ENCODE peak calls at places on chromosomes 3 and 15, in eight cellular contexts. V, T, W, D, B, A, R and C are unnamed samples.

GRCh38 chr15:58233341-58233740 is 95.2 kb downstream of the AQP9 start:
- DNase-seq in W (no peak), A (no peak), D (no peak), B (no peak), V (no peak), R (no peak), T (no peak), C (no peak)

GRCh38 chr15:90105521-90105920 is 3.3 kb upstream of the IDH2 start:
- DNase-seq in D (no peak), T (no peak), B (no peak), A (no peak), V (no peak), W (no peak), R (no peak), C (no peak)

GRCh38 chr3:46960081-46960701 is 16.4 kb downstream of the CCDC12 start:
- DNase-seq in T (no peak), W (peak; percentile 69), A (peak; percentile 54), V (peak; percentile 47), B (no peak), D (no peak), R (no peak), C (no peak)

GRCh38 chr15:66854012-66854965 is 152.3 kb downstream of the SMAD6 start:
- DNase-seq in B (no peak), V (no peak), D (no peak), R (no peak), T (peak; percentile 47), W (peak; percentile 49), A (no peak), C (peak; percentile 54)

GRCh38 chr3:150970665-150971327 is 1.7 kb downstream of the CLRN1 start:
- DNase-seq in W (peak; percentile 33), A (peak; percentile 18), R (no peak), V (no peak), T (no peak), B (no peak), D (no peak), C (no peak)

GRCh38 chr15:40250771-40251454 is 12.1 kb downstream of the PAK6 start:
- DNase-seq in W (no peak), A (no peak), T (no peak), B (peak; percentile 45), R (no peak), D (no peak), V (no peak), C (no peak)

GRCh38 chr3:137035631-137036030 is 77.8 kb downstream of the IL20RB start:
- DNase-seq in V (peak; percentile 48), W (peak; percentile 13), B (no peak), A (peak; percentile 56), D (no peak), R (no peak), T (no peak), C (no peak)

GRCh38 chr15:61890106-61890505 is 170.1 kb downstream of the VPS13C start:
- DNase-seq in A (no peak), B (no peak), R (no peak), T (no peak), D (no peak), W (no peak), V (no peak), C (no peak)

GRCh38 chr3:74137790-74138189 is 476.7 kb downstream of the CNTN3 start:
- DNase-seq in A (no peak), W (no peak), T (no peak), D (no peak), V (no peak), B (no peak), R (no peak), C (no peak)

GRCh38 chr15:85164841-85165466 is 183.3 kb downstream of the PDE8A start:
- DNase-seq in V (no peak), W (peak; percentile 28), D (no peak), A (peak; percentile 57), B (no peak), T (no peak), R (no peak), C (no peak)

GRCh38 chr3:98968824-98969223 is 67.3 kb upstream of the DCBLD2 start:
- DNase-seq in V (no peak), A (no peak), R (no peak), T (no peak), D (no peak), B (no peak), W (no peak), C (no peak)

GRCh38 chr15:63718590-63719035 is 115.1 kb downstream of the HERC1 start:
- DNase-seq in B (no peak), R (no peak), W (peak; percentile 77), D (no peak), A (no peak), V (no peak), T (no peak), C (no peak)

GRCh38 chr3:145017959-145018358 is 1046.3 kb downstream of the DIPK2A start:
- DNase-seq in A (peak; percentile 12), D (no peak), T (no peak), V (no peak), R (no peak), B (no peak), W (peak; percentile 37), C (no peak)

GRCh38 chr15:63596666-63597032 is 538 bp upstream of the FBXL22 start:
- DNase-seq in D (no peak), B (no peak), T (no peak), V (no peak), A (no peak), R (no peak), W (no peak), C (no peak)

GRCh38 chr3:194148383-194148782 is 12.4 kb downstream of the HES1 start:
- DNase-seq in A (no peak), W (peak; percentile 39), B (no peak), T (no peak), D (no peak), V (no peak), R (peak; percentile 57), C (no peak)

GRCh38 chr3:4504340-4505261 is 11.5 kb downstream of the ITPR1 start:
- DNase-seq in R (peak; percentile 52), V (no peak), D (no peak), B (no peak), T (no peak), W (peak; percentile 29), A (peak; percentile 49), C (no peak)

GRCh38 chr3:127037971-127038446 is 55.1 kb downstream of the PLXNA1 start:
- DNase-seq in R (peak; percentile 20), B (peak; percentile 63), T (no peak), A (no peak), D (no peak), W (no peak), V (no peak), C (no peak)

GRCh38 chr3:128870327-128870726 is 9.1 kb upstream of the ACAD9 start:
- DNase-seq in V (no peak), T (no peak), B (no peak), A (no peak), W (no peak), D (no peak), R (no peak), C (no peak)

GRCh38 chr15:92467245-92467644 is 73.6 kb downstream of the ST8SIA2 start:
- DNase-seq in V (no peak), R (no peak), B (no peak), T (peak; percentile 7), D (no peak), W (no peak), A (no peak), C (no peak)

GRCh38 chr15:45093622-45094357 is 20.2 kb downstream of the DUOX2 start:
- DNase-seq in V (no peak), B (no peak), D (no peak), T (no peak), W (no peak), A (no peak), R (no peak), C (no peak)

GRCh38 chr3:179416681-179417080 is 34.6 kb downstream of the GNB4 start:
- DNase-seq in B (no peak), T (no peak), D (no peak), A (no peak), R (no peak), V (no peak), W (no peak), C (no peak)

GRCh38 chr3:179418610-179419009 is 32.7 kb downstream of the GNB4 start:
- DNase-seq in B (no peak), D (no peak), R (no peak), A (no peak), W (no peak), V (no peak), T (no peak), C (no peak)

GRCh38 chr3:179425075-179425474 is 26.2 kb downstream of the GNB4 start:
- DNase-seq in A (no peak), W (no peak), D (no peak), B (no peak), R (no peak), T (no peak), V (no peak), C (no peak)

GRCh38 chr3:179421500-179421899 is 29.8 kb downstream of the GNB4 start:
- DNase-seq in V (peak; percentile 35), R (no peak), W (peak; percentile 54), B (no peak), A (no peak), T (no peak), D (no peak), C (no peak)
- TF ChIP-seq CTCF in V (peak; percentile 49), R (no peak), W (peak; percentile 56), B (peak; percentile 58), A (no peak), T (no peak), D (peak; percentile 38), C (peak; percentile 69)

GRCh38 chr15:47673343-47673761 is 44.0 kb upstream of the SEMA6D start:
- DNase-seq in W (no peak), D (no peak), T (peak; percentile 65), A (no peak), B (no peak), V (no peak), R (peak; percentile 30), C (no peak)

GRCh38 chr15:47674576-47675232 is 42.6 kb upstream of the SEMA6D start:
- DNase-seq in V (peak; percentile 58), R (no peak), T (no peak), W (no peak), A (no peak), B (no peak), D (no peak), C (no peak)

GRCh38 chr15:47670365-47670764 is 46.9 kb upstream of the SEMA6D start:
- DNase-seq in B (no peak), W (peak; percentile 38), T (no peak), D (no peak), R (no peak), A (no peak), V (peak; percentile 55), C (no peak)

GRCh38 chr15:47678047-47678446 is 39.3 kb upstream of the SEMA6D start:
- DNase-seq in D (no peak), B (no peak), R (no peak), A (no peak), T (no peak), V (no peak), W (no peak), C (no peak)

GRCh38 chr15:47675735-47676134 is 41.6 kb upstream of the SEMA6D start:
- DNase-seq in A (no peak), T (no peak), R (no peak), D (no peak), W (no peak), V (peak; percentile 48), B (no peak), C (no peak)
- TF ChIP-seq CTCF in A (no peak), T (no peak), R (no peak), D (no peak), W (no peak), V (no peak), B (no peak), C (no peak)

GRCh38 chr3:131549340-131549739 is 46.6 kb upstream of the MRPL3 start:
- DNase-seq in B (no peak), T (no peak), D (no peak), V (no peak), R (no peak), A (peak; percentile 44), W (no peak), C (no peak)
- TF ChIP-seq CTCF in B (peak; percentile 16), T (no peak), D (peak; percentile 32), V (peak; percentile 58), R (no peak), A (peak; percentile 67), W (peak; percentile 44), C (peak; percentile 15)

GRCh38 chr15:75508741-75509532 is 57.4 kb upstream of the SIN3A start:
- DNase-seq in V (no peak), W (peak; percentile 64), B (no peak), A (peak; percentile 39), T (no peak), D (no peak), R (no peak), C (no peak)
- TF ChIP-seq CTCF in V (peak; percentile 43), W (peak; percentile 66), B (peak; percentile 43), A (peak; percentile 49), T (peak; percentile 39), D (peak; percentile 56), R (peak; percentile 19), C (peak; percentile 72)